ENCODE peak calls at places on chromosomes 6 and 20, in seven cellular contexts. G is MCF 10A, S is B cell, Y is A549, F is fibroblast of mammary gland, B is progenitor cell of endocrine pancreas, P is RWPE1. L is an unnamed sample.
A peak's percentile ranks its signal among the peaks of the same experiment; 100 is the strongest.

GRCh38 chr6:169861431-169862045 is 110.1 kb downstream of the ERMARD start:
- DNase-seq in B (no peak), P (no peak), Y (no peak), S (no peak), G (no peak), F (no peak), L (no peak)

GRCh38 chr6:5580736-5581568 is 319.6 kb downstream of the FARS2 start:
- DNase-seq in B (no peak), F (no peak), S (peak; percentile 50), Y (no peak), P (no peak), G (no peak), L (peak; percentile 61)

GRCh38 chr20:13457487-13457886 is 181.2 kb downstream of the TASP1 start:
- DNase-seq in Y (no peak), S (no peak), G (no peak), F (no peak), B (no peak), P (no peak), L (no peak)

GRCh38 chr6:121944361-121944760 is 455.1 kb upstream of the HSF2 start:
- DNase-seq in P (no peak), F (peak; percentile 28), B (no peak), G (no peak), S (no peak), Y (no peak), L (no peak)

GRCh38 chr6:155319902-155320301 is 5.6 kb upstream of the TFB1M start:
- DNase-seq in S (no peak), B (no peak), G (no peak), P (no peak), F (no peak), Y (no peak), L (no peak)

GRCh38 chr20:51469578-51470520 is 72.7 kb downstream of the NFATC2 start:
- DNase-seq in B (no peak), F (no peak), Y (no peak), G (no peak), S (no peak), P (no peak), L (no peak)

GRCh38 chr6:3438190-3439167 is 18.4 kb downstream of the SLC22A23 start:
- DNase-seq in Y (peak; percentile 71), B (no peak), P (no peak), S (no peak), G (peak; percentile 77), F (peak; percentile 95), L (no peak)

GRCh38 chr6:84458271-84458670 is 230.8 kb upstream of the CEP162 start:
- DNase-seq in Y (no peak), B (no peak), P (no peak), S (no peak), G (no peak), F (no peak), L (no peak)

GRCh38 chr6:33431880-33432541 is 12.1 kb downstream of the SYNGAP1 start:
- DNase-seq in S (peak; percentile 56), B (no peak), G (no peak), P (no peak), Y (no peak), F (no peak), L (no peak)

DNA sequence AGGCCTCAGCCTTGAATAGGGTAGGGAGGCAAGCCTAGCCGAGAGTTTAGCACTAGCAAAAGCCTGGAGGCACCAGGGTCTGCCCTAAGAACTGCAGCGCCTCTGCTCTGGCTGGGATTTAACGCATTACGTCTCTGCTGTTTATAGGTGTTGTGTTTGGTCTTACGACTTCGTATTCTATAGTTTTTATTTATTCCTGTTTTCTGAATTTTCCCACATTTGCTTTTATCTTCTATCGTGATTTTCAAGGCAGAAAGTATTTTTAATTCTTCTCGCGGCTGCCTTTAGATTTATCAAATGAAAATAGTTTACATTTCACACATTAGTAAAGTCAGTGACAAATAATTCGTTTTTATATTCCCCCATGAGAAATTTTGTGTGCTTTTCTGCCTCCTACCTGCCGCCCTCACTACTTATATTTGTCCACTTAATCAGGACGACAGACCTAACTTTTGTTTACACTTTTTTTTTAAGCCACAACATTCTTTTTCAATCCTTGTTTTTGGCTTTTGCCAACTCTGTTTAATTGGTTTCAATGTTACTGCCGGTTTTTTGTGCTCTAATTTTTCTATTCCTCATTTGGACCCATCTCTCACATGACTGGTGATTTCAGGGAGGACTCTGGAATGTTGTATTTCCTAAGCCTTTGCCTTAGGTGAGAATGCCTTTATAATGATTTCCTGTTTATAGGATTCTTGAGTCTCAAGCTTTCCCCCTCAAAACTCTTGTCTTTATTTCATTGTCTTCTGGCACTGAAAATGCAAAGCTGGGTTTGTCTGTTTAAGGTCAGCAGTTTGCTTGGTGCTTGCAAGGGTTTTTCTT is 1.3 kb upstream of the LZTS3 start:
- DNase-seq in P (no peak), S (no peak), F (peak; percentile 19), B (no peak), G (peak; percentile 22), Y (no peak), L (no peak)
- TF ChIP-seq CTCF in P (no peak), S (no peak), F (no peak), B (no peak), G (no peak), Y (no peak), L (no peak)

GRCh38 chr20:44248420-44248759 is 1.3 kb downstream of the GDAP1L1 start:
- DNase-seq in S (no peak), B (no peak), G (no peak), P (no peak), Y (no peak), F (no peak), L (no peak)
- TF ChIP-seq CTCF in S (no peak), B (no peak), G (no peak), P (no peak), Y (no peak), F (no peak), L (no peak)

GRCh38 chr6:151447237-151447636 is 4.7 kb downstream of the RMND1 start:
- DNase-seq in F (no peak), G (no peak), Y (no peak), S (no peak), P (no peak), B (no peak), L (no peak)

GRCh38 chr6:151448623-151449022 is 3.3 kb downstream of the RMND1 start:
- DNase-seq in S (no peak), P (no peak), Y (no peak), G (no peak), B (no peak), F (no peak), L (no peak)

GRCh38 chr6:151452750-151453427 is 963 bp upstream of the RMND1 start:
- DNase-seq in S (no peak), P (peak; percentile 23), G (peak; percentile 62), Y (no peak), B (no peak), F (peak; percentile 33), L (no peak)

GRCh38 chr6:151451417-151451949 is 443 bp downstream of the RMND1 start:
- DNase-seq in Y (no peak), P (no peak), S (no peak), B (no peak), G (no peak), F (no peak), L (no peak)

DNA sequence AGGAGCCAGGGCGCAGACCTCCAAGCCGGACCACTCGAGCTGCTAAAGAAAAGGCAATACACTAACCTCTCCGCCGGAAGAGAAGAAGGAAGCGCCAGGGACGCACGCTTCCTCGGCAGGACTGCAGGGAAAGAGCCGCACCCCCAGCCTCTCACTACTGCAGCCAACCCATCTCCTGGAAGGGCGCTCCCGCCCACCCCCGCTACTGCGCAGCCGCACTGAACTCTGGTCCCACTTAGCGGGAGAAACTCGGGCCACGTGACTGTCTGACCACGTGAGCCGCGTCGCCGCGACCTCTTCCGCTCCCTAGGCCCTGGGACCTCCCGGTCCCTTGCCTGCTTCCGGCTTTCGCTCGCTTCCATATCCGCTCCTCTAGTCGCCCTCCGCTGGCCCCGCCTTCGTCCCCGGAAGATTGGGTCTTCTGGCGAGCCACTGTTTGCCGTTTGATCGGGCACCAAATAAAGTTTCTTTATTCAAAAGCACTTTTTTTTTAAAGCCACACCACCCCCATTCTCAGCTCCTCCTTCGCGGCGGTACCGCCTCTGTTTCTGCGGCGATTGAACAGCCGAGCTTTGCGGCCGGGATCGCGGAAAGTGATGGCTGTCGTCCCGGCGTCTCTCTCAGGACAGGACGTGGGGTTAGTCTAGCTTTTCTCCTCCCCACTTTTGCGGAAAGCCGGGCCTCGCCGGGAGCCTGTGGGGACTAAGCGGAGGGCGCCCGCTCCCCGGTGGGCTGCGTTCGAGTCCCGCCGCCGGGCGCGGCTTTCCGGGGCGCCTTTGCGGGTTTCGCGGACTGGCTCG is at the start of gene RMND1:
- DNase-seq in F (peak; percentile 100), B (peak; percentile 98), G (peak; percentile 100), S (peak; percentile 100), Y (peak; percentile 85), P (peak; percentile 98), L (peak; percentile 99)
- TF ChIP-seq CTCF in F (no peak), B (no peak), G (no peak), S (no peak), Y (no peak), P (no peak), L (no peak)

GRCh38 chr6:43951756-43952675 is 175.2 kb downstream of the MRPL14 start:
- DNase-seq in Y (no peak), G (no peak), P (no peak), B (no peak), S (no peak), F (no peak), L (no peak)

GRCh38 chr6:43952746-43953145 is 174.5 kb downstream of the MRPL14 start:
- DNase-seq in S (no peak), Y (no peak), B (no peak), G (peak; percentile 24), F (no peak), P (no peak), L (no peak)

GRCh38 chr6:43953256-43953655 is 174.0 kb downstream of the MRPL14 start:
- DNase-seq in B (no peak), S (no peak), F (no peak), Y (no peak), G (no peak), P (no peak), L (no peak)

GRCh38 chr6:43954311-43955131 is 172.7 kb downstream of the MRPL14 start:
- DNase-seq in S (no peak), P (no peak), B (no peak), F (no peak), Y (no peak), G (no peak), L (no peak)

GRCh38 chr6:43953794-43954310 is 173.4 kb downstream of the MRPL14 start:
- DNase-seq in B (no peak), Y (no peak), S (no peak), P (no peak), F (peak; percentile 30), G (no peak), L (no peak)
- TF ChIP-seq CTCF in B (peak; percentile 44), Y (no peak), S (no peak), P (no peak), F (peak; percentile 30), G (peak; percentile 17), L (no peak)